ENCODE peak calls at places on chromosomes 4 and X, in five cellular contexts. G is left colon, Z is A549, B is ELF-1, X is HT-29. P is an unnamed sample.

GRCh38 chrX:71912156-71912555 is 1.5 kb downstream of the NHSL2 start:
- DNase-seq in G (no peak), Z (no peak), B (no peak), X (no peak), P (no peak)

GRCh38 chrX:135000516-135000915 is 9.7 kb downstream of the SMIM10 start:
- DNase-seq in G (no peak), Z (peak), B (no peak), X (no peak), P (no peak)

GRCh38 chrX:109716431-109717028 is 16.5 kb downstream of the ACSL4 start:
- DNase-seq in G (no peak), Z (no peak), B (no peak), X (no peak), P (no peak)

GRCh38 chr4:15158410-15159091 is 156.3 kb downstream of the CPEB2 start:
- DNase-seq in G (no peak), Z (no peak), B (peak), X (no peak), P (no peak)

GRCh38 chr4:105644270-105644669 is 64.2 kb downstream of the INTS12 start:
- DNase-seq in G (no peak), Z (no peak), B (no peak), X (no peak), P (no peak)

GRCh38 chr4:119471259-119471658 is 149.3 kb upstream of the FABP2 start:
- DNase-seq in G (no peak), Z (no peak), B (no peak), X (no peak), P (no peak)

GRCh38 chrX:13939741-13940597 is 89.7 kb downstream of the GEMIN8 start:
- DNase-seq in G (no peak), Z (no peak), B (no peak), X (no peak), P (no peak)

GRCh38 chr4:84221704-84222103 is 277.4 kb downstream of the NKX6-1 start:
- DNase-seq in G (no peak), Z (no peak), B (no peak), X (no peak), P (no peak)

GRCh38 chrX:130393451-130394074 is 8.1 kb upstream of the GPR119 start:
- DNase-seq in G (peak), Z (peak), B (peak), X (peak), P (peak)

GRCh38 chrX:150503898-150504219 is 64.6 kb upstream of the MTM1 start:
- DNase-seq in G (peak), Z (peak), B (no peak), X (peak), P (peak)

GRCh38 chr4:94933799-94934198 is 176.0 kb downstream of the BMPR1B start:
- DNase-seq in G (no peak), Z (no peak), B (no peak), X (no peak), P (no peak)

GRCh38 chr4:56958111-56958517 is 19.3 kb downstream of the NOA1 start:
- DNase-seq in G (peak), Z (no peak), B (no peak), X (no peak), P (peak)

GRCh38 chr4:35358001-35358584 is 886.2 kb downstream of the ARAP2 start:
- DNase-seq in G (no peak), Z (no peak), B (no peak), X (no peak), P (no peak)

GRCh38 chr4:21198683-21199082 is 498.4 kb downstream of the PACRGL start:
- DNase-seq in G (no peak), Z (no peak), B (no peak), X (no peak), P (no peak)

GRCh38 chr4:88276952-88277710 is 7.2 kb downstream of the PPM1K start:
- DNase-seq in G (no peak), Z (no peak), B (no peak), X (no peak), P (no peak)

GRCh38 chr4:4991541-4992099 is 27.6 kb downstream of the CYTL1 start:
- DNase-seq in G (no peak), Z (no peak), B (no peak), X (no peak), P (no peak)

GRCh38 chr4:105544517-105544916 is 7.9 kb upstream of the ARHGEF38 start:
- DNase-seq in G (no peak), Z (no peak), B (no peak), X (no peak), P (no peak)

GRCh38 chr4:55348436-55348835 is 2.4 kb downstream of the SRD5A3 start:
- DNase-seq in G (no peak), Z (no peak), B (no peak), X (no peak), P (no peak)

GRCh38 chrX:50448565-50448964 is 22.1 kb downstream of the DGKK start:
- DNase-seq in G (peak), Z (peak), B (peak), X (peak), P (peak)

GRCh38 chrX:1361275-1361674 is 24.7 kb downstream of the IL3RA start:
- DNase-seq in G (no peak), Z (no peak), B (no peak), X (peak), P (no peak)

GRCh38 chr4:8132400-8132799 is 26.2 kb downstream of the ABLIM2 start:
- DNase-seq in G (no peak), Z (no peak), B (no peak), X (no peak), P (no peak)

GRCh38 chr4:151291485-151291884 is 14.5 kb downstream of the PRSS48 start:
- DNase-seq in G (no peak), Z (no peak), B (no peak), X (no peak), P (no peak)

GRCh38 chr4:137909910-137910309 is 332.2 kb downstream of the SLC7A11 start:
- DNase-seq in G (peak), Z (no peak), B (peak), X (peak), P (no peak)

GRCh38 chrX:9443327-9443726 is 21.5 kb upstream of the TBL1X start:
- DNase-seq in G (no peak), Z (no peak), B (no peak), X (no peak), P (no peak)

GRCh38 chr4:110202024-110202423 is 3.6 kb upstream of the ELOVL6 start:
- DNase-seq in G (no peak), Z (no peak), B (peak), X (no peak), P (no peak)

GRCh38 chr4:11367371-11367770 is 61.3 kb downstream of the HS3ST1 start:
- DNase-seq in G (peak), Z (no peak), B (peak), X (no peak), P (no peak)

GRCh38 chr4:173478136-173478860 is 51.7 kb downstream of the HAND2 start:
- DNase-seq in G (no peak), Z (no peak), B (no peak), X (no peak), P (no peak)

GRCh38 chr4:119299221-119300071 is 22.5 kb downstream of the FABP2 start:
- DNase-seq in G (no peak), Z (no peak), B (peak), X (peak), P (no peak)

GRCh38 chrX:75522565-75523411 is at the start of gene ZDHHC15:
- DNase-seq in G (peak), Z (no peak), B (peak), X (no peak), P (no peak)

GRCh38 chrX:72526534-72527508 is 45.8 kb downstream of the HDAC8 start:
- DNase-seq in G (no peak), Z (no peak), B (no peak), X (no peak), P (no peak)

P was measured in H54.